ENCODE peak calls at places on chromosome 19, in four cellular contexts. M is AG09319, E is heart left ventricle, V is EH. W is an unnamed sample.

GRCh38 chr19:55353803-55354697 is 469 bp downstream of the COX6B2 start:
- DNase-seq in M (no peak), E (no peak), V (peak; percentile 66), W (peak; percentile 83)

GRCh38 chr19:1503089-1503924 is 9.5 kb downstream of the ADAMTSL5 start:
- DNase-seq in M (no peak), E (no peak), V (peak; percentile 40), W (no peak)

GRCh38 chr19:10478476-10478875 is 24.7 kb downstream of the KEAP1 start:
- DNase-seq in M (no peak), E (no peak), V (peak; percentile 60), W (no peak)

GRCh38 chr19:16527971-16528521 is 14.2 kb downstream of the CHERP start:
- DNase-seq in M (no peak), E (no peak), V (peak; percentile 19), W (no peak)

GRCh38 chr19:50432221-50432626 is 468 bp upstream of the MYBPC2 start:
- DNase-seq in M (no peak), E (no peak), V (no peak), W (no peak)

GRCh38 chr19:47518139-47518538 is 3.3 kb upstream of the NAPA start:
- DNase-seq in M (no peak), E (no peak), V (no peak), W (no peak)

GRCh38 chr19:38073806-38074685 is 150.0 kb downstream of the DPF1 start:
- DNase-seq in M (no peak), E (no peak), V (peak; percentile 6), W (no peak)

GRCh38 chr19:44748426-44749254 is at the start of gene BCL3:
- DNase-seq in M (peak; percentile 58), E (peak; percentile 92), V (no peak), W (peak; percentile 94)

GRCh38 chr19:3544742-3545668 is 6.0 kb downstream of the TEKTIP1 start:
- DNase-seq in M (no peak), E (peak; percentile 87), V (peak; percentile 59), W (peak; percentile 90)

GRCh38 chr19:37929512-37929911 is 22.5 kb downstream of the SIPA1L3 start:
- DNase-seq in M (no peak), E (no peak), V (no peak), W (no peak)

GRCh38 chr19:32748497-32748896 is 28.9 kb downstream of the TDRD12 start:
- DNase-seq in M (no peak), E (no peak), V (no peak), W (no peak)

GRCh38 chr19:41371541-41371940 is 4.8 kb upstream of the TMEM91 start:
- DNase-seq in M (no peak), E (no peak), V (no peak), W (no peak)

GRCh38 chr19:51460164-51460992 is 2.1 kb upstream of the SIGLEC8 start:
- DNase-seq in M (no peak), E (no peak), V (no peak), W (no peak)

GRCh38 chr19:50432658-50433057 is at the start of gene MYBPC2:
- DNase-seq in M (no peak), E (no peak), V (no peak), W (no peak)

GRCh38 chr19:30780032-30780431 is 407.8 kb downstream of the ZNF536 start:
- DNase-seq in M (no peak), E (no peak), V (no peak), W (no peak)

GRCh38 chr19:7191946-7192691 is 102.1 kb downstream of the INSR start:
- DNase-seq in M (no peak), E (no peak), V (peak; percentile 38), W (no peak)

GRCh38 chr19:13160557-13160956 is 10.3 kb downstream of the IER2 start:
- DNase-seq in M (no peak), E (no peak), V (peak; percentile 74), W (no peak)

GRCh38 chr19:31348416-31349159 is 648 bp downstream of the TSHZ3 start:
- DNase-seq in M (no peak), E (peak; percentile 73), V (peak; percentile 35), W (no peak)

GRCh38 chr19:44719262-44719701 is 20.3 kb downstream of the CEACAM16 start:
- DNase-seq in M (no peak), E (no peak), V (no peak), W (no peak)

GRCh38 chr19:17681505-17682125 is 6.5 kb downstream of the UNC13A start:
- DNase-seq in M (no peak), E (no peak), V (peak; percentile 65), W (no peak)

GRCh38 chr19:664913-665443 is 2.0 kb upstream of the RNF126 start:
- DNase-seq in M (peak; percentile 27), E (peak; percentile 90), V (peak; percentile 75), W (peak; percentile 91)

GRCh38 chr19:22427587-22428298 is 5.6 kb upstream of the ZNF98 start:
- DNase-seq in M (no peak), E (no peak), V (no peak), W (no peak)

GRCh38 chr19:17346109-17346671 is 8.8 kb downstream of the GTPBP3 start:
- DNase-seq in M (no peak), E (peak; percentile 88), V (peak; percentile 65), W (peak; percentile 89)

GRCh38 chr19:14073232-14073924 is 792 bp downstream of the MISP3 start:
- DNase-seq in M (no peak), E (peak; percentile 89), V (peak; percentile 76), W (peak; percentile 89)

GRCh38 chr19:40629346-40629745 is 28.2 kb downstream of the LTBP4 start:
- DNase-seq in M (no peak), E (no peak), V (no peak), W (no peak)

GRCh38 chr19:13937479-13938360 is 497 bp downstream of the PODNL1 start:
- DNase-seq in M (no peak), E (no peak), V (peak; percentile 21), W (no peak)

GRCh38 chr19:33938821-33939220 is 142.2 kb downstream of the KCTD15 start:
- DNase-seq in M (no peak), E (no peak), V (no peak), W (no peak)